ENCODE peak calls at places on chromosomes 7 and 10, in nine cellular contexts. H, Z, M, Y, J, X, C, U and T are unnamed samples.

GRCh38 chr10:98589691-98590090 is 143.0 kb upstream of the HPS1 start:
- DNase-seq in H (no peak), Z (no peak), M (no peak), Y (no peak), J (no peak), X (no peak), C (peak; percentile 15), U (no peak), T (no peak)

GRCh38 chr7:139725843-139726484 is 51.8 kb downstream of the HIPK2 start:
- DNase-seq in H (no peak), Z (no peak), M (no peak), Y (no peak), J (no peak), X (no peak), C (no peak), U (peak; percentile 50), T (no peak)

GRCh38 chr7:104142147-104142546 is 65.7 kb downstream of the ORC5 start:
- DNase-seq in H (no peak), Z (no peak), M (no peak), Y (no peak), J (no peak), X (no peak), C (no peak), U (no peak), T (no peak)

GRCh38 chr7:19144661-19145428 is at the start of gene FERD3L:
- DNase-seq in H (no peak), Z (no peak), M (peak; percentile 41), Y (no peak), J (no peak), X (no peak), C (no peak), U (no peak), T (no peak)

GRCh38 chr10:118264838-118265470 is 77.2 kb downstream of the FAM204A start:
- DNase-seq in H (no peak), Z (no peak), M (no peak), Y (no peak), J (no peak), X (no peak), C (no peak), U (no peak), T (no peak)

GRCh38 chr7:43621729-43622448 is 39.0 kb downstream of the STK17A start:
- DNase-seq in H (no peak), Z (no peak), M (no peak), Y (no peak), J (no peak), X (no peak), C (no peak), U (no peak), T (no peak)

GRCh38 chr10:123847686-123848432 is 43.7 kb downstream of the CPXM2 start:
- DNase-seq in H (no peak), Z (peak; percentile 33), M (no peak), Y (peak; percentile 19), J (no peak), X (no peak), C (no peak), U (no peak), T (no peak)

GRCh38 chr10:59536151-59536550 is 173.5 kb downstream of the SLC16A9 start:
- DNase-seq in H (peak; percentile 92), Z (peak; percentile 32), M (no peak), Y (no peak), J (no peak), X (no peak), C (peak; percentile 94), U (no peak), T (no peak)

GRCh38 chr7:107119376-107120100 is 49.3 kb upstream of the HBP1 start:
- DNase-seq in H (no peak), Z (no peak), M (no peak), Y (no peak), J (no peak), X (no peak), C (no peak), U (no peak), T (no peak)

GRCh38 chr10:127977368-127978009 is 70.6 kb downstream of the PTPRE start:
- DNase-seq in H (peak; percentile 44), Z (no peak), M (peak; percentile 91), Y (no peak), J (peak; percentile 52), X (no peak), C (peak; percentile 97), U (peak; percentile 95), T (peak; percentile 54)

GRCh38 chr7:29309041-29309860 is 114.7 kb downstream of the CHN2 start:
- DNase-seq in H (no peak), Z (no peak), M (no peak), Y (no peak), J (no peak), X (no peak), C (no peak), U (no peak), T (no peak)

GRCh38 chr10:86798636-86799035 is 42.2 kb downstream of the BMPR1A start:
- DNase-seq in H (peak; percentile 51), Z (no peak), M (no peak), Y (no peak), J (no peak), X (no peak), C (peak; percentile 72), U (no peak), T (no peak)

GRCh38 chr7:124930173-124930623 is 573 bp upstream of the POT1 start:
- DNase-seq in H (no peak), Z (no peak), M (no peak), Y (no peak), J (no peak), X (no peak), C (no peak), U (no peak), T (no peak)
- H3K4me1 ChIP-seq in H (no peaks in the 10 kb centered on the region), Z (peaks cover 5% of the 10 kb centered on the region), M (peaks cover 11% of the 10 kb centered on the region), Y (peaks cover 10% of the 10 kb centered on the region), J (peaks cover 26% of the 10 kb centered on the region), X (peaks cover 10% of the 10 kb centered on the region), C (no peaks in the 10 kb centered on the region), U (peaks cover 28% of the 10 kb centered on the region), T (no peaks in the 10 kb centered on the region)

GRCh38 chr7:74218343-74218698 is 8.5 kb downstream of the LAT2 start:
- DNase-seq in H (no peak), Z (no peak), M (no peak), Y (no peak), J (no peak), X (no peak), C (no peak), U (no peak), T (no peak)
- H3K4me1 ChIP-seq in H (no peaks in the 10 kb centered on the region), Z (no peaks in the 10 kb centered on the region), M (no peaks in the 10 kb centered on the region), Y (peaks cover 18% of the 10 kb centered on the region), J (no peaks in the 10 kb centered on the region), X (peaks cover 6% of the 10 kb centered on the region), C (peaks cover 3% of the 10 kb centered on the region), U (no peaks in the 10 kb centered on the region), T (no peaks in the 10 kb centered on the region)

GRCh38 chr10:11210211-11210922 is 192.7 kb downstream of the CELF2 start:
- DNase-seq in H (no peak), Z (no peak), M (no peak), Y (no peak), J (no peak), X (no peak), C (no peak), U (no peak), T (no peak)

GRCh38 chr10:11208908-11209809 is 191.5 kb downstream of the CELF2 start:
- DNase-seq in H (no peak), Z (no peak), M (no peak), Y (no peak), J (no peak), X (no peak), C (no peak), U (no peak), T (no peak)

GRCh38 chr10:11208243-11208642 is 190.6 kb downstream of the CELF2 start:
- DNase-seq in H (no peak), Z (no peak), M (no peak), Y (no peak), J (no peak), X (no peak), C (no peak), U (no peak), T (no peak)

GRCh38 chr10:11207276-11207809 is 189.7 kb downstream of the CELF2 start:
- DNase-seq in H (no peak), Z (no peak), M (peak; percentile 59), Y (no peak), J (no peak), X (no peak), C (no peak), U (no peak), T (no peak)

GRCh38 chr10:11209810-11210141 is 192.1 kb downstream of the CELF2 start:
- DNase-seq in H (no peak), Z (no peak), M (no peak), Y (no peak), J (no peak), X (no peak), C (no peak), U (no peak), T (no peak)
- H3K4me1 ChIP-seq in H (no peaks in the 10 kb centered on the region), Z (no peaks in the 10 kb centered on the region), M (peaks cover 39% of the 10 kb centered on the region), Y (no peaks in the 10 kb centered on the region), J (peaks cover 13% of the 10 kb centered on the region), X (no peaks in the 10 kb centered on the region), C (peaks cover 4% of the 10 kb centered on the region), U (peaks cover 15% of the 10 kb centered on the region), T (no peaks in the 10 kb centered on the region)

GRCh38 chr10:126250527-126251310 is 137.6 kb downstream of the ADAM12 start:
- DNase-seq in H (peak; percentile 20), Z (no peak), M (no peak), Y (no peak), J (no peak), X (no peak), C (peak; percentile 68), U (no peak), T (no peak)

GRCh38 chr10:126253613-126254002 is 134.7 kb downstream of the ADAM12 start:
- DNase-seq in H (no peak), Z (no peak), M (no peak), Y (no peak), J (no peak), X (no peak), C (no peak), U (no peak), T (no peak)

GRCh38 chr10:126255313-126255712 is 133.0 kb downstream of the ADAM12 start:
- DNase-seq in H (no peak), Z (no peak), M (no peak), Y (no peak), J (no peak), X (no peak), C (no peak), U (no peak), T (no peak)

GRCh38 chr10:126251778-126252407 is 136.4 kb downstream of the ADAM12 start:
- DNase-seq in H (no peak), Z (no peak), M (no peak), Y (no peak), J (no peak), X (no peak), C (no peak), U (no peak), T (no peak)

DNA sequence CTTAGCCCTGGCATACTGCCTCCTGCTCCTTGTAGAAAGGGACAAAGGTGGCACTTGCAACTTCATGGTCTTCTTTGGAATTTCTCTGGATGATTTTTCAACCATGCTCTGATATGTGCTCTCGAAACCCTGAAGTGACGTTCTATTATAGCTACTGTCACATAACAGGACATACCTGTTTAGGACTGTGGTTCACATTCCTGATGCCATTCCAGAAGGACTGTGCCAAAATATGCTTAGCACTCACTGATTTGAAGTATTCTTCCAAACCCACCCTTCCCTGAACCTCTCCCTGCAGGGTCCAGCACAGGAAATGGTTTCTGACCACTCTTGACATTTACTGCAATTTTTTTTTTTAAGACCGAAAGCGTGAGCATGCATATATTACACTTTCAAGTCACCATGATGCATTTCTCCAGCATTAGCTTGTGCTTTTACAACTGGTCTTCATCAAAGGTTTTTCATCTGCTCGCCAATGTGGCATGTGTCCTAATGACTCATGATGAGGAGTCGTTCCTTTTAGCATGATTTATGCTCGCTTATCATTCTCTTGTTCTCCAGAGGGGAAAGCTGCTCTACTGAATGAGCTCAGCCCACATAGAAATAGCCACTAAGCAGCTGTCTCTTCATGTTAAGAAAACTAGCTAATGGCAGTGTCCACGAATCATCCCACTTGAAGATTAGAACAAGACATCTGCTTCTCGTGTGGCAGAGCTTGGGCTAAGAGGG is 135.2 kb downstream of the ADAM12 start:
- DNase-seq in H (peak; percentile 100), Z (peak; percentile 51), M (no peak), Y (peak; percentile 19), J (no peak), X (no peak), C (peak; percentile 99), U (peak; percentile 74), T (no peak)
- H3K4me1 ChIP-seq in H (peaks cover 19% of the 10 kb centered on the region), Z (peaks cover under 1% of the 10 kb centered on the region), M (no peaks in the 10 kb centered on the region), Y (peaks cover 19% of the 10 kb centered on the region), J (no peaks in the 10 kb centered on the region), X (no peaks in the 10 kb centered on the region), C (peaks cover 12% of the 10 kb centered on the region), U (peaks cover 10% of the 10 kb centered on the region), T (no peaks in the 10 kb centered on the region)